ENCODE peak calls at places on chromosomes 11 and 22, in six cellular contexts. W is HCT116, Y is K562, V is H1, X is HepG2, B is SK-N-SH. U is an unnamed sample.

GRCh38 chr11:60700689-60701508 is 1.5 kb downstream of the MS4A8 start:
- DNase-seq in Y (peak), W (peak), B (peak), V (no peak), X (peak), U (no peak)

GRCh38 chr11:74427377-74427776 is 29.1 kb upstream of the PGM2L1 start:
- DNase-seq in Y (no peak), X (no peak), W (no peak), B (no peak), V (no peak), U (no peak)

GRCh38 chr11:77381749-77382693 is 80.5 kb upstream of the GDPD4 start:
- DNase-seq in W (no peak), V (no peak), X (no peak), B (no peak), Y (no peak), U (no peak)

GRCh38 chr22:19776433-19777031 is 16.0 kb downstream of the TBX1 start:
- DNase-seq in W (no peak), X (no peak), Y (peak), V (no peak), B (no peak), U (no peak)

GRCh38 chr22:46001426-46002106 is 24.6 kb upstream of the WNT7B start:
- DNase-seq in Y (no peak), V (no peak), B (no peak), X (no peak), W (no peak), U (no peak)

GRCh38 chr11:122486793-122487495 is 168.6 kb upstream of the UBASH3B start:
- DNase-seq in W (peak), B (no peak), X (no peak), V (no peak), Y (no peak), U (no peak)

GRCh38 chr22:45192701-45193187 is 29.0 kb downstream of the NUP50 start:
- DNase-seq in Y (peak), V (no peak), W (no peak), X (peak), B (no peak), U (no peak)

GRCh38 chr22:46905834-46906233 is 143.4 kb downstream of the TBC1D22A start:
- DNase-seq in V (no peak), Y (no peak), X (no peak), B (no peak), W (no peak), U (no peak)

GRCh38 chr11:3014943-3015342 is 22.8 kb upstream of the NAP1L4 start:
- DNase-seq in Y (no peak), W (no peak), X (no peak), V (no peak), B (no peak), U (no peak)

GRCh38 chr11:95352733-95353346 is 121.8 kb upstream of the SESN3 start:
- DNase-seq in V (no peak), B (no peak), W (no peak), Y (no peak), X (no peak), U (no peak)

GRCh38 chr22:41222846-41223507 is 17.8 kb downstream of the CHADL start:
- DNase-seq in V (no peak), B (no peak), X (no peak), Y (no peak), W (no peak), U (no peak)

GRCh38 chr11:6387811-6388599 is 2.3 kb upstream of the SMPD1 start:
- DNase-seq in Y (no peak), V (no peak), X (peak), W (no peak), B (no peak), U (no peak)

GRCh38 chr11:1171223-1171984 is 13.7 kb downstream of the MUC5AC start:
- DNase-seq in X (no peak), Y (no peak), B (no peak), V (no peak), W (no peak), U (no peak)

GRCh38 chr11:1020211-1020905 is 16.2 kb downstream of the MUC6 start:
- DNase-seq in Y (no peak), V (no peak), B (no peak), X (no peak), W (no peak), U (no peak)

GRCh38 chr11:72221386-72221785 is 3.2 kb upstream of the INPPL1 start:
- DNase-seq in B (no peak), X (no peak), Y (no peak), V (no peak), W (no peak), U (no peak)

GRCh38 chr11:61695917-61696316 is 15.7 kb downstream of the DAGLA start:
- DNase-seq in X (no peak), Y (no peak), B (peak), W (no peak), V (no peak), U (no peak)

GRCh38 chr11:68215087-68215445 is 2.0 kb upstream of the KMT5B start:
- DNase-seq in X (no peak), V (no peak), W (no peak), B (peak), Y (peak), U (no peak)

GRCh38 chr22:36215976-36216375 is 14.4 kb upstream of the APOL4 start:
- DNase-seq in W (no peak), B (no peak), V (no peak), X (no peak), Y (no peak), U (no peak)

GRCh38 chr11:33894402-33894754 is 2.5 kb upstream of the LMO2 start:
- DNase-seq in Y (peak), B (no peak), V (no peak), W (no peak), X (no peak), U (no peak)

GRCh38 chr11:24731554-24731953 is 234.7 kb downstream of the LUZP2 start:
- DNase-seq in X (no peak), Y (no peak), W (no peak), V (no peak), B (no peak), U (no peak)

GRCh38 chr22:17969732-17970131 is 54.6 kb downstream of the MICAL3 start:
- DNase-seq in V (no peak), X (no peak), Y (no peak), B (no peak), W (no peak), U (no peak)

GRCh38 chr11:73372371-73372993 is 3.7 kb upstream of the RELT start:
- DNase-seq in Y (no peak), V (no peak), X (peak), B (no peak), W (peak), U (no peak)

GRCh38 chr11:13287681-13288080 is 10.1 kb downstream of the BMAL1 start:
- DNase-seq in V (no peak), Y (no peak), B (no peak), W (no peak), X (no peak), U (peak)

GRCh38 chr11:61996933-61997332 is 29.5 kb upstream of the FTH1 start:
- DNase-seq in X (peak), B (no peak), V (no peak), W (no peak), Y (no peak), U (no peak)

GRCh38 chr11:19919050-19919561 is 206.5 kb downstream of the NAV2 start:
- DNase-seq in X (no peak), Y (no peak), B (no peak), W (no peak), V (no peak), U (peak)

GRCh38 chr11:104926771-104927470 is 28.7 kb upstream of the CASP12 start:
- DNase-seq in X (no peak), V (no peak), B (no peak), Y (no peak), W (no peak), U (no peak)

GRCh38 chr22:38110863-38111852 is 674 bp upstream of the BAIAP2L2 start:
- DNase-seq in W (no peak), V (no peak), B (no peak), Y (peak), X (peak), U (no peak)

GRCh38 chr11:46680164-46680760 is 20.2 kb downstream of the ARHGAP1 start:
- DNase-seq in Y (no peak), V (no peak), W (no peak), X (no peak), B (no peak), U (no peak)

GRCh38 chr11:120343429-120343828 is 7.2 kb downstream of the ARHGEF12 start:
- DNase-seq in X (no peak), V (no peak), Y (no peak), B (no peak), W (no peak), U (no peak)

GRCh38 chr11:96045622-96046456 is 121.9 kb upstream of the MTMR2 start:
- DNase-seq in V (peak), X (no peak), Y (no peak), W (no peak), B (peak), U (no peak)

GRCh38 chr11:17764446-17765218 is 30.1 kb downstream of the KCNC1 start:
- DNase-seq in B (peak), Y (no peak), V (no peak), W (no peak), X (no peak), U (no peak)

GRCh38 chr22:20239063-20239950 is 28.8 kb downstream of the RTN4R start:
- DNase-seq in V (no peak), W (no peak), B (no peak), X (no peak), Y (peak), U (no peak)

GRCh38 chr22:20607157-20607907 is 99.9 kb downstream of the MED15 start:
- DNase-seq in B (peak), V (no peak), X (no peak), Y (no peak), W (no peak), U (no peak)

GRCh38 chr11:96155627-96156378 is 187.2 kb downstream of the MAML2 start:
- DNase-seq in B (peak), Y (peak), X (peak), W (peak), V (no peak), U (no peak)

GRCh38 chr11:107282195-107282594 is 175.4 kb downstream of the CWF19L2 start:
- DNase-seq in W (no peak), Y (no peak), B (no peak), X (peak), V (no peak), U (no peak)

GRCh38 chr22:50726643-50727340 is 11.2 kb upstream of the ACR start:
- DNase-seq in B (no peak), V (no peak), X (peak), Y (no peak), W (no peak), U (no peak)

GRCh38 chr11:59641156-59641555 is 25.6 kb upstream of the OSBP start:
- DNase-seq in B (no peak), W (no peak), X (no peak), V (no peak), Y (no peak), U (no peak)

GRCh38 chr11:47864910-47865309 is 16.8 kb upstream of the NUP160 start:
- DNase-seq in V (no peak), W (no peak), B (no peak), Y (no peak), X (no peak), U (no peak)

DNA sequence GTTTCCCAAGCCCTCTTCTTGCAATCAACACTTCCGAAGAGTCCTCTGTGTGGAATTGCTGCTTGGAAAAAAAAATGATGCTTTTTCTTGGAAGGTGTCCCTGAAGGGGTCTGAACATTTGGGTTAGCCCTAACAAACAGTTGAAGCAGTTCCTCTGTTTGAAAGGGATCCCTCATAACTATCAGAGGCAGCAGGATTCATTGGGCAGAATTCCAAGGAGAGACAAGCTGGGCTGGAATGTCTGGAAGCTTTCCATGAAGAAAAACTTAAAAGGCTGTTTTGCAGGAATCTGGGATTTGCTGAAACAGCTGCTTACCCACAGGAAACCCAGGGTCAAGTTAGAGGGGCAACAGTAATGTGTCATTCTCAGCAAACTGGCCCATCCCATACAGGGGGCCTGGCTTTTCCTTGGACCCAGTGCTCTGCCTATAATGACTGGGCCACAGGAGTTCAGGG is 3.2 kb downstream of the CSNK2A3 start:
- DNase-seq in V (no peak), W (no peak), Y (no peak), X (no peak), B (no peak), U (no peak)
- TF ChIP-seq SIN3A in V (no peak), W (no peak), Y (no peak), X (no peak), B (no peak), U (no peak)

GRCh38 chr22:43152355-43153071 is 1.2 kb downstream of the TSPO start:
- DNase-seq in X (no peak), W (no peak), V (no peak), B (peak), Y (peak), U (no peak)
- TF ChIP-seq SIN3A in X (no peak), W (no peak), V (no peak), B (no peak), Y (no peak), U (peak)

GRCh38 chr11:110362916-110363574 is 66.6 kb upstream of the RDX start:
- DNase-seq in W (peak), B (no peak), X (peak), Y (no peak), V (no peak), U (no peak)
- TF ChIP-seq SIN3A in W (peak), B (no peak), X (no peak), Y (no peak), V (no peak), U (no peak)

GRCh38 chr11:92775277-92775676 is 194.2 kb upstream of the MTNR1B start:
- DNase-seq in Y (no peak), B (no peak), X (no peak), W (no peak), V (no peak), U (no peak)
- TF ChIP-seq SIN3A in Y (no peak), B (no peak), X (no peak), W (no peak), V (no peak), U (no peak)

GRCh38 chr11:134387501-134387900 is 24.5 kb downstream of the B3GAT1 start:
- DNase-seq in X (no peak), B (no peak), W (no peak), V (no peak), Y (no peak), U (no peak)
- TF ChIP-seq SIN3A in X (no peak), B (no peak), W (no peak), V (no peak), Y (no peak), U (no peak)

GRCh38 chr11:93611836-93612677 is 49.4 kb upstream of the CEP295 start:
- DNase-seq in B (no peak), W (no peak), V (no peak), X (no peak), Y (no peak), U (no peak)
- TF ChIP-seq SIN3A in B (no peak), W (no peak), V (no peak), X (no peak), Y (no peak), U (no peak)

DNA sequence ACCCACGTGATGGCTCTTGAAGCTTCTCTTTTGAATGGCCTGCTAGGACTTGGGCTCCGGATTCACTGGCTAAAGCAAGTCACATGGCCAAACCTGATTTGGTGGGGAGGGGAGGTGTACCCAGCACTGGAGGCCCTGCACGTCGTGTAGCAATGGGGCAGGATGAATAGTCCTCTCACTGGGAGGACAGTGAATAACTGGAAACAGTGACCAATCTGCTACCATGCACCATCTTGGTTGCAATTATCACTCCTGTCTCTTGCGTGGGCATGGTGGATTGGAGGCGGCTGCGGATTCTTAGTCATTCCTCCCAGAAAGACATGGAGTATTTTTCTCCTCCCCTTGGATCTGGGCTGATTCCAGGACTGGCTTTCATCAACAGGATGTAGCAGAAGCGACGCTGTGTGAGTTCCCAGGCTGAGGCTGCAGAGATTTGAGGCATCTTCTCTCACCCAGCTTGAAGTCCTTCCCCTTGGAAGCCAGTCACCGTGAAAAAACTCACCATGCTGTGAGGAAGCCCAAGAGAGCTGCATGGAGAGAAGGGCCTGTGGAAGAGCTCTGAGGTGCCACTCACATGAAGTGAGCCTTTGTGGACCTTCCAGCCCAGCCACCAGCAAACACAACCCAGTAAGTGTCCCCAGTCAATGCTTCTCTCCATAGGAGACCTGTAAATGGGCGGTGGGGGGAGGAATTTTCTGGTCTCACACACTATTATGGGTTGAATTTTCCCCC is 70.4 kb downstream of the IGLL1 start:
- DNase-seq in W (no peak), Y (no peak), X (no peak), V (no peak), B (no peak), U (no peak)
- TF ChIP-seq SIN3A in W (no peak), Y (no peak), X (no peak), V (no peak), B (no peak), U (no peak)